ENCODE peak calls at places on chromosomes 2 and 18, in eight cellular contexts. F, G, J, X, Q, V, Z and C are unnamed samples.

GRCh38 chr2:144659731-144660275 is 139.9 kb upstream of the ZEB2 start:
- DNase-seq in F (peak), G (peak), J (no peak), X (no peak), Q (peak), V (no peak), Z (peak), C (no peak)

GRCh38 chr2:23916727-23917458 is 10.0 kb downstream of the ATAD2B start:
- DNase-seq in F (no peak), G (no peak), J (no peak), X (no peak), Q (peak), V (no peak), Z (no peak), C (no peak)

GRCh38 chr2:119005081-119005480 is 63.1 kb downstream of the MARCO start:
- DNase-seq in F (no peak), G (peak), J (no peak), X (no peak), Q (no peak), V (no peak), Z (no peak), C (no peak)

GRCh38 chr2:156826342-156826933 is 390.3 kb downstream of the GPD2 start:
- DNase-seq in F (peak), G (no peak), J (no peak), X (no peak), Q (peak), V (no peak), Z (peak), C (no peak)

GRCh38 chr2:17615728-17616351 is 75.3 kb downstream of the VSNL1 start:
- DNase-seq in F (peak), G (no peak), J (no peak), X (no peak), Q (peak), V (no peak), Z (peak), C (no peak)

GRCh38 chr2:231884438-231885140 is 41.6 kb downstream of the NPPC start:
- DNase-seq in F (no peak), G (no peak), J (no peak), X (no peak), Q (no peak), V (no peak), Z (no peak), C (no peak)

GRCh38 chr2:192729369-192729768 is 534.6 kb upstream of the TMEFF2 start:
- DNase-seq in F (no peak), G (no peak), J (no peak), X (no peak), Q (no peak), V (no peak), Z (no peak), C (no peak)

GRCh38 chr18:23838801-23839366 is 149.6 kb downstream of the LAMA3 start:
- DNase-seq in F (peak), G (no peak), J (peak), X (no peak), Q (peak), V (no peak), Z (no peak), C (no peak)

GRCh38 chr2:667332-668000 is 9.7 kb downstream of the TMEM18 start:
- DNase-seq in F (peak), G (no peak), J (no peak), X (no peak), Q (peak), V (no peak), Z (peak), C (peak)

GRCh38 chr2:105797298-105797819 is 52.6 kb downstream of the NCK2 start:
- DNase-seq in F (peak), G (no peak), J (no peak), X (no peak), Q (no peak), V (no peak), Z (no peak), C (no peak)

GRCh38 chr2:197846120-197846519 is 41.7 kb downstream of the PLCL1 start:
- DNase-seq in F (no peak), G (no peak), J (no peak), X (no peak), Q (no peak), V (no peak), Z (no peak), C (no peak)

GRCh38 chr18:6607348-6607747 is 122.2 kb upstream of the ARHGAP28 start:
- DNase-seq in F (no peak), G (no peak), J (no peak), X (no peak), Q (no peak), V (no peak), Z (no peak), C (no peak)

GRCh38 chr2:9649261-9649660 is 18.5 kb upstream of the YWHAQ start:
- DNase-seq in F (no peak), G (no peak), J (no peak), X (no peak), Q (no peak), V (no peak), Z (no peak), C (no peak)

GRCh38 chr18:64127172-64127571 is 21.7 kb downstream of the LINC00305 start:
- DNase-seq in F (no peak), G (no peak), J (no peak), X (no peak), Q (no peak), V (no peak), Z (no peak), C (no peak)

GRCh38 chr2:40896358-40896757 is 444.5 kb upstream of the SLC8A1 start:
- DNase-seq in F (no peak), G (no peak), J (no peak), X (no peak), Q (no peak), V (no peak), Z (no peak), C (no peak)

GRCh38 chr18:12403601-12404506 is 3.9 kb upstream of the PRELID3A start:
- DNase-seq in F (peak), G (no peak), J (peak), X (no peak), Q (peak), V (no peak), Z (no peak), C (no peak)

GRCh38 chr2:231820786-231821303 is 34.6 kb downstream of the COPS7B start:
- DNase-seq in F (no peak), G (no peak), J (no peak), X (no peak), Q (no peak), V (no peak), Z (no peak), C (no peak)

GRCh38 chr2:25265802-25266201 is 75.9 kb downstream of the DNMT3A start:
- DNase-seq in F (no peak), G (peak), J (no peak), X (no peak), Q (no peak), V (no peak), Z (no peak), C (no peak)

GRCh38 chr2:172783091-172783898 is 47.6 kb downstream of the RAPGEF4 start:
- DNase-seq in F (peak), G (no peak), J (peak), X (no peak), Q (peak), V (no peak), Z (peak), C (no peak)

GRCh38 chr2:161946489-161947107 is 127.4 kb downstream of the DPP4 start:
- DNase-seq in F (peak), G (no peak), J (peak), X (no peak), Q (peak), V (no peak), Z (no peak), C (peak)

GRCh38 chr2:551621-552020 is 125.6 kb downstream of the TMEM18 start:
- DNase-seq in F (no peak), G (no peak), J (no peak), X (no peak), Q (no peak), V (no peak), Z (no peak), C (no peak)

GRCh38 chr18:33918571-33918970 is 306.1 kb downstream of the NOL4 start:
- DNase-seq in F (no peak), G (no peak), J (no peak), X (no peak), Q (no peak), V (no peak), Z (no peak), C (no peak)

GRCh38 chr2:239831272-239831731 is 193.8 kb downstream of the NDUFA10 start:
- DNase-seq in F (peak), G (peak), J (no peak), X (no peak), Q (no peak), V (no peak), Z (no peak), C (no peak)

GRCh38 chr2:29196792-29197788 is 81.9 kb downstream of the CLIP4 start:
- DNase-seq in F (peak), G (peak), J (peak), X (peak), Q (peak), V (peak), Z (no peak), C (peak)

GRCh38 chr2:239751719-239752355 is 273.3 kb downstream of the NDUFA10 start:
- DNase-seq in F (no peak), G (peak), J (no peak), X (no peak), Q (no peak), V (no peak), Z (no peak), C (no peak)

GRCh38 chr2:67851946-67852345 is 210.9 kb downstream of the C1D start:
- DNase-seq in F (no peak), G (no peak), J (no peak), X (no peak), Q (no peak), V (no peak), Z (no peak), C (peak)

GRCh38 chr2:172000696-172001361 is 1.1 kb downstream of the METAP1D start:
- DNase-seq in F (no peak), G (no peak), J (no peak), X (no peak), Q (no peak), V (no peak), Z (no peak), C (no peak)

GRCh38 chr2:192070099-192070498 is 124.6 kb downstream of the TMEFF2 start:
- DNase-seq in F (peak), G (no peak), J (peak), X (no peak), Q (peak), V (no peak), Z (no peak), C (no peak)

GRCh38 chr18:58194028-58194427 is 150.0 kb downstream of the NEDD4L start:
- DNase-seq in F (no peak), G (no peak), J (no peak), X (no peak), Q (no peak), V (no peak), Z (no peak), C (no peak)

GRCh38 chr2:85787282-85787980 is 33.6 kb downstream of the ATOH8 start:
- DNase-seq in F (no peak), G (no peak), J (no peak), X (no peak), Q (no peak), V (no peak), Z (no peak), C (no peak)

GRCh38 chr2:21535826-21536225 is 412.1 kb downstream of the TDRD15 start:
- DNase-seq in F (no peak), G (no peak), J (no peak), X (no peak), Q (no peak), V (no peak), Z (no peak), C (no peak)